ENCODE peak calls at places on chromosomes 13 and 19, in nine cellular contexts. One of them, this sample, is unnamed.

GRCh38 chr19:50357178-50358100 is 8.0 kb downstream of the NAPSA start:
- DNase-seq in lower leg skin: peak
- DNase-seq in IMR-90: peak
- DNase-seq in CD8-positive, alpha-beta T cell: peak
- DNase-seq in mesendoderm: peak
- DNase-seq in cardiac fibroblast: peak
- DNase-seq in fibroblast of villous mesenchyme: peak
- DNase-seq in tibial nerve: peak
- DNase-seq in AG04450: no peak
- DNase-seq in this sample: peak

GRCh38 chr19:49119411-49120324 is at the start of gene PPFIA3:
- DNase-seq in lower leg skin: no peak
- DNase-seq in tibial nerve: peak
- DNase-seq in CD8-positive, alpha-beta T cell: no peak
- DNase-seq in AG04450: no peak
- DNase-seq in IMR-90: peak
- DNase-seq in fibroblast of villous mesenchyme: peak
- DNase-seq in mesendoderm: peak
- DNase-seq in cardiac fibroblast: peak
- DNase-seq in this sample: peak

GRCh38 chr13:97266328-97266727 is 44.2 kb downstream of the MBNL2 start:
- DNase-seq in lower leg skin: no peak
- DNase-seq in CD8-positive, alpha-beta T cell: no peak
- DNase-seq in IMR-90: no peak
- DNase-seq in tibial nerve: no peak
- DNase-seq in fibroblast of villous mesenchyme: no peak
- DNase-seq in AG04450: no peak
- DNase-seq in mesendoderm: peak
- DNase-seq in cardiac fibroblast: no peak
- DNase-seq in this sample: no peak

GRCh38 chr13:36715841-36716240 is 42.0 kb downstream of the SERTM1 start:
- DNase-seq in CD8-positive, alpha-beta T cell: no peak
- DNase-seq in AG04450: no peak
- DNase-seq in cardiac fibroblast: no peak
- DNase-seq in fibroblast of villous mesenchyme: no peak
- DNase-seq in mesendoderm: peak
- DNase-seq in tibial nerve: no peak
- DNase-seq in IMR-90: no peak
- DNase-seq in lower leg skin: no peak
- DNase-seq in this sample: no peak

GRCh38 chr19:53980553-53981407 is 10.7 kb upstream of the CACNG6 start:
- DNase-seq in cardiac fibroblast: peak
- DNase-seq in mesendoderm: peak
- DNase-seq in tibial nerve: no peak
- DNase-seq in AG04450: no peak
- DNase-seq in fibroblast of villous mesenchyme: peak
- DNase-seq in IMR-90: peak
- DNase-seq in CD8-positive, alpha-beta T cell: no peak
- DNase-seq in lower leg skin: no peak
- DNase-seq in this sample: no peak

GRCh38 chr13:114145256-114145655 is 12.8 kb upstream of the RASA3 start:
- DNase-seq in cardiac fibroblast: no peak
- DNase-seq in tibial nerve: no peak
- DNase-seq in mesendoderm: no peak
- DNase-seq in lower leg skin: no peak
- DNase-seq in CD8-positive, alpha-beta T cell: no peak
- DNase-seq in AG04450: no peak
- DNase-seq in IMR-90: no peak
- DNase-seq in fibroblast of villous mesenchyme: no peak
- DNase-seq in this sample: no peak

GRCh38 chr13:73772449-73773186 is 361.6 kb downstream of the KLF12 start:
- DNase-seq in IMR-90: no peak
- DNase-seq in cardiac fibroblast: no peak
- DNase-seq in tibial nerve: no peak
- DNase-seq in CD8-positive, alpha-beta T cell: no peak
- DNase-seq in lower leg skin: no peak
- DNase-seq in mesendoderm: no peak
- DNase-seq in fibroblast of villous mesenchyme: no peak
- DNase-seq in AG04450: no peak
- DNase-seq in this sample: no peak

GRCh38 chr13:113119166-113119821 is 3.3 kb upstream of the F10 start:
- DNase-seq in cardiac fibroblast: no peak
- DNase-seq in AG04450: no peak
- DNase-seq in tibial nerve: no peak
- DNase-seq in IMR-90: no peak
- DNase-seq in fibroblast of villous mesenchyme: no peak
- DNase-seq in lower leg skin: no peak
- DNase-seq in mesendoderm: no peak
- DNase-seq in CD8-positive, alpha-beta T cell: no peak
- DNase-seq in this sample: no peak

GRCh38 chr13:31067416-31068118 is 94.1 kb downstream of the HSPH1 start:
- DNase-seq in fibroblast of villous mesenchyme: peak
- DNase-seq in lower leg skin: no peak
- DNase-seq in IMR-90: peak
- DNase-seq in AG04450: no peak
- DNase-seq in mesendoderm: no peak
- DNase-seq in CD8-positive, alpha-beta T cell: no peak
- DNase-seq in cardiac fibroblast: peak
- DNase-seq in tibial nerve: no peak
- DNase-seq in this sample: no peak

GRCh38 chr19:19817357-19817756 is 4.2 kb downstream of the ZNF506 start:
- DNase-seq in tibial nerve: no peak
- DNase-seq in fibroblast of villous mesenchyme: no peak
- DNase-seq in CD8-positive, alpha-beta T cell: peak
- DNase-seq in cardiac fibroblast: no peak
- DNase-seq in mesendoderm: peak
- DNase-seq in AG04450: no peak
- DNase-seq in IMR-90: no peak
- DNase-seq in lower leg skin: no peak
- DNase-seq in this sample: no peak

GRCh38 chr19:55676384-55676783 is 1.4 kb downstream of the EPN1 start:
- DNase-seq in cardiac fibroblast: peak
- DNase-seq in CD8-positive, alpha-beta T cell: no peak
- DNase-seq in tibial nerve: no peak
- DNase-seq in AG04450: no peak
- DNase-seq in mesendoderm: no peak
- DNase-seq in fibroblast of villous mesenchyme: no peak
- DNase-seq in IMR-90: peak
- DNase-seq in lower leg skin: no peak
- DNase-seq in this sample: peak

GRCh38 chr13:72920097-72920496 is 138.2 kb downstream of the PIBF1 start:
- DNase-seq in CD8-positive, alpha-beta T cell: no peak
- DNase-seq in lower leg skin: no peak
- DNase-seq in mesendoderm: no peak
- DNase-seq in fibroblast of villous mesenchyme: no peak
- DNase-seq in tibial nerve: no peak
- DNase-seq in AG04450: no peak
- DNase-seq in cardiac fibroblast: peak
- DNase-seq in IMR-90: peak
- DNase-seq in this sample: peak

GRCh38 chr19:8638078-8638619 is 7.7 kb downstream of the NFILZ start:
- DNase-seq in AG04450: no peak
- DNase-seq in tibial nerve: no peak
- DNase-seq in lower leg skin: no peak
- DNase-seq in cardiac fibroblast: peak
- DNase-seq in fibroblast of villous mesenchyme: no peak
- DNase-seq in mesendoderm: no peak
- DNase-seq in IMR-90: peak
- DNase-seq in CD8-positive, alpha-beta T cell: no peak
- DNase-seq in this sample: peak

GRCh38 chr13:94917814-94918213 is 205.5 kb upstream of the SOX21 start:
- DNase-seq in cardiac fibroblast: no peak
- DNase-seq in fibroblast of villous mesenchyme: no peak
- DNase-seq in AG04450: no peak
- DNase-seq in IMR-90: no peak
- DNase-seq in tibial nerve: no peak
- DNase-seq in mesendoderm: peak
- DNase-seq in lower leg skin: no peak
- DNase-seq in CD8-positive, alpha-beta T cell: no peak
- DNase-seq in this sample: no peak

GRCh38 chr13:110308377-110309158 is 1.5 kb downstream of the COL4A2 start:
- DNase-seq in mesendoderm: peak
- DNase-seq in tibial nerve: no peak
- DNase-seq in CD8-positive, alpha-beta T cell: no peak
- DNase-seq in lower leg skin: no peak
- DNase-seq in AG04450: no peak
- DNase-seq in IMR-90: no peak
- DNase-seq in cardiac fibroblast: peak
- DNase-seq in fibroblast of villous mesenchyme: peak
- DNase-seq in this sample: no peak

GRCh38 chr13:50015750-50016149 is 506 bp downstream of the KCNRG start:
- DNase-seq in AG04450: no peak
- DNase-seq in fibroblast of villous mesenchyme: no peak
- DNase-seq in tibial nerve: no peak
- DNase-seq in cardiac fibroblast: no peak
- DNase-seq in lower leg skin: no peak
- DNase-seq in CD8-positive, alpha-beta T cell: no peak
- DNase-seq in IMR-90: no peak
- DNase-seq in mesendoderm: peak
- DNase-seq in this sample: no peak

GRCh38 chr13:50016421-50016820 is 1.2 kb downstream of the KCNRG start:
- DNase-seq in tibial nerve: no peak
- DNase-seq in AG04450: no peak
- DNase-seq in fibroblast of villous mesenchyme: peak
- DNase-seq in lower leg skin: no peak
- DNase-seq in CD8-positive, alpha-beta T cell: no peak
- DNase-seq in cardiac fibroblast: peak
- DNase-seq in IMR-90: peak
- DNase-seq in mesendoderm: no peak
- DNase-seq in this sample: no peak

GRCh38 chr13:50012396-50013169 is 2.7 kb upstream of the KCNRG start:
- DNase-seq in tibial nerve: no peak
- DNase-seq in fibroblast of villous mesenchyme: peak
- DNase-seq in lower leg skin: no peak
- DNase-seq in AG04450: no peak
- DNase-seq in IMR-90: peak
- DNase-seq in mesendoderm: no peak
- DNase-seq in CD8-positive, alpha-beta T cell: no peak
- DNase-seq in cardiac fibroblast: peak
- DNase-seq in this sample: no peak

GRCh38 chr13:50015263-50015662 is at the start of gene KCNRG:
- DNase-seq in IMR-90: peak
- DNase-seq in tibial nerve: no peak
- DNase-seq in CD8-positive, alpha-beta T cell: no peak
- DNase-seq in lower leg skin: no peak
- DNase-seq in cardiac fibroblast: peak
- DNase-seq in fibroblast of villous mesenchyme: peak
- DNase-seq in mesendoderm: no peak
- DNase-seq in AG04450: no peak
- DNase-seq in this sample: no peak

GRCh38 chr13:50014404-50014803 is 840 bp upstream of the KCNRG start:
- DNase-seq in CD8-positive, alpha-beta T cell: no peak
- DNase-seq in tibial nerve: no peak
- DNase-seq in mesendoderm: peak
- DNase-seq in fibroblast of villous mesenchyme: no peak
- DNase-seq in lower leg skin: no peak
- DNase-seq in IMR-90: no peak
- DNase-seq in cardiac fibroblast: no peak
- DNase-seq in AG04450: no peak
- DNase-seq in this sample: no peak
- H3K4me3 ChIP-seq in CD8-positive, alpha-beta T cell: no peak
- H3K4me3 ChIP-seq in tibial nerve: no peak
- H3K4me3 ChIP-seq in mesendoderm: no peak
- H3K4me3 ChIP-seq in fibroblast of villous mesenchyme: no peak
- H3K4me3 ChIP-seq in lower leg skin: no peak
- H3K4me3 ChIP-seq in IMR-90: no peak
- H3K4me3 ChIP-seq in cardiac fibroblast: no peak
- H3K4me3 ChIP-seq in AG04450: no peak
- H3K4me3 ChIP-seq in this sample: no peak

DNA sequence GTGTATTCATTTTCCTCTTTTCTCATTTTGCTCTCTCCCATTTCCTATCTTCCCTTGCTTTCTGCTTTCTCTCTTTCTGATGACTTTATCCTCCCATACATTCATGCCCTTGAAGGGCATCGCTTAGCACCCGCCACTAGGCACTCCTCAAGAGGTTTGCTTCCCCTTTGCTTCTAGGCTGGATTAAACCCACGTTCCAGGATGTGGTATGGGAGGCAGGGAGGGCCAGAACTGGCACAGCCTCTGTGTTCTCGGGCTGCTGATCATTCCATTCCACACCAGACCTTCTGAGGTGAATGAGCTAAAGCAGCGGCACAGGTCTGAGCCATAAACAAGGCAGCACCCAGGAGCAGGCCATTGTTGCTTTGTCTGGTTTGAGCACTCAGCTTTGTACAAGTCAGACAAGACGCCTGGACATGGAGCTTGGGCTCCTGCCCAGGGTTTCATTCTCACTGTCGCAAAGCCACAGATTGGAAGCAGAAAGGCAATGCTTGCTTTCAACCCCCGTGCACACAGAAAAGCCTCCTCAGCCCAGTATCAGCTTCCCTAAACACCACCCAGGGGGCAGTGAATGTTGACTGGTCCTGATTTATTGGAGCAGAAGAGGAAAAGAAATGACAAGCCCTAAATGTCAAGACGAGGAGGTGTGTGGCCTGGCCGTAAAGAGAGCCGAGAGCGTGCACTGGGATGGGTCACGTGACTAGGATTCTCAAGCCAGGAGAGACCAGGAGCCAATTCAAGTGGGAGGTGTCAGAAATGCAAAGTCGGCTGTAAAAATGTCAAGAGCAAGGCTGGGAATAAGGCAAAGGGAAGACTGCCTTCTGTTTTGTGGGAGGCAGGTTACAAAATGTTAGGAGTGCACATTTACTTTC is 218.0 kb upstream of the SERP2 start:
- DNase-seq in AG04450: no peak
- DNase-seq in cardiac fibroblast: peak
- DNase-seq in tibial nerve: peak
- DNase-seq in mesendoderm: peak
- DNase-seq in IMR-90: peak
- DNase-seq in lower leg skin: peak
- DNase-seq in CD8-positive, alpha-beta T cell: no peak
- DNase-seq in fibroblast of villous mesenchyme: peak
- DNase-seq in this sample: peak
- H3K4me3 ChIP-seq in AG04450: no peak
- H3K4me3 ChIP-seq in cardiac fibroblast: no peak
- H3K4me3 ChIP-seq in tibial nerve: no peak
- H3K4me3 ChIP-seq in mesendoderm: no peak
- H3K4me3 ChIP-seq in IMR-90: peak
- H3K4me3 ChIP-seq in lower leg skin: no peak
- H3K4me3 ChIP-seq in CD8-positive, alpha-beta T cell: no peak
- H3K4me3 ChIP-seq in fibroblast of villous mesenchyme: peak
- H3K4me3 ChIP-seq in this sample: no peak

GRCh38 chr19:12873891-12874745 is 7.1 kb downstream of the DNASE2 start:
- DNase-seq in fibroblast of villous mesenchyme: no peak
- DNase-seq in tibial nerve: no peak
- DNase-seq in IMR-90: no peak
- DNase-seq in lower leg skin: no peak
- DNase-seq in cardiac fibroblast: no peak
- DNase-seq in AG04450: no peak
- DNase-seq in CD8-positive, alpha-beta T cell: no peak
- DNase-seq in mesendoderm: no peak
- DNase-seq in this sample: peak
- H3K4me3 ChIP-seq in fibroblast of villous mesenchyme: no peak
- H3K4me3 ChIP-seq in tibial nerve: no peak
- H3K4me3 ChIP-seq in IMR-90: no peak
- H3K4me3 ChIP-seq in lower leg skin: no peak
- H3K4me3 ChIP-seq in cardiac fibroblast: no peak
- H3K4me3 ChIP-seq in AG04450: no peak
- H3K4me3 ChIP-seq in CD8-positive, alpha-beta T cell: no peak
- H3K4me3 ChIP-seq in mesendoderm: no peak
- H3K4me3 ChIP-seq in this sample: no peak

GRCh38 chr19:16143399-16144215 is at the start of gene HSH2D:
- DNase-seq in lower leg skin: no peak
- DNase-seq in tibial nerve: no peak
- DNase-seq in mesendoderm: peak
- DNase-seq in CD8-positive, alpha-beta T cell: peak
- DNase-seq in fibroblast of villous mesenchyme: no peak
- DNase-seq in IMR-90: no peak
- DNase-seq in cardiac fibroblast: no peak
- DNase-seq in AG04450: no peak
- DNase-seq in this sample: peak
- H3K4me3 ChIP-seq in lower leg skin: no peak
- H3K4me3 ChIP-seq in tibial nerve: no peak
- H3K4me3 ChIP-seq in mesendoderm: no peak
- H3K4me3 ChIP-seq in CD8-positive, alpha-beta T cell: peak
- H3K4me3 ChIP-seq in fibroblast of villous mesenchyme: no peak
- H3K4me3 ChIP-seq in IMR-90: no peak
- H3K4me3 ChIP-seq in cardiac fibroblast: no peak
- H3K4me3 ChIP-seq in AG04450: no peak
- H3K4me3 ChIP-seq in this sample: no peak

This sample was measured in right cardiac atrium.